ENCODE peak calls at places on chromosome 7, in five cellular contexts. One of them, this sample, is unnamed. For H3K9me3 and H3K4me1, the result is how much of the 10 kb centered on the place peaks cover.

GRCh38 chr7:7565746-7566650 is 686 bp upstream of the MIOS start:
- DNase-seq in H9: peak
- DNase-seq in mesenchymal stem cell: no peak
- DNase-seq in H1: no peak
- DNase-seq in neuronal stem cell: no peak
- DNase-seq in this sample: peak

GRCh38 chr7:34747842-34748241 is 89.8 kb downstream of the NPSR1 start:
- DNase-seq in H9: no peak
- DNase-seq in mesenchymal stem cell: no peak
- DNase-seq in H1: no peak
- DNase-seq in neuronal stem cell: no peak
- DNase-seq in this sample: no peak

GRCh38 chr7:44380831-44381493 is 55.6 kb upstream of the CAMK2B start:
- DNase-seq in H9: peak
- DNase-seq in mesenchymal stem cell: peak
- DNase-seq in H1: no peak
- DNase-seq in neuronal stem cell: no peak
- DNase-seq in this sample: no peak

GRCh38 chr7:149669121-149669818 is 104.1 kb downstream of the ZNF467 start:
- DNase-seq in H9: no peak
- DNase-seq in mesenchymal stem cell: peak
- DNase-seq in H1: no peak
- DNase-seq in neuronal stem cell: no peak
- DNase-seq in this sample: peak

GRCh38 chr7:19772858-19773337 is 519 bp downstream of the TMEM196 start:
- DNase-seq in H9: peak
- DNase-seq in mesenchymal stem cell: peak
- DNase-seq in H1: peak
- DNase-seq in neuronal stem cell: peak
- DNase-seq in this sample: peak

GRCh38 chr7:128347573-128348147 is 4.0 kb upstream of the RBM28 start:
- DNase-seq in H9: peak
- DNase-seq in mesenchymal stem cell: peak
- DNase-seq in H1: no peak
- DNase-seq in neuronal stem cell: peak
- DNase-seq in this sample: peak

GRCh38 chr7:66696774-66697191 is 43.8 kb upstream of the RABGEF1 start:
- DNase-seq in H9: no peak
- DNase-seq in mesenchymal stem cell: peak
- DNase-seq in H1: no peak
- DNase-seq in neuronal stem cell: no peak
- DNase-seq in this sample: no peak

GRCh38 chr7:100247152-100247757 is 27.5 kb downstream of the PVRIG start:
- DNase-seq in H9: peak
- DNase-seq in mesenchymal stem cell: peak
- DNase-seq in H1: peak
- DNase-seq in neuronal stem cell: no peak
- DNase-seq in this sample: peak

GRCh38 chr7:87028636-87029035 is 30.8 kb downstream of the ELAPOR2 start:
- DNase-seq in H9: no peak
- DNase-seq in mesenchymal stem cell: no peak
- DNase-seq in H1: no peak
- DNase-seq in neuronal stem cell: no peak
- DNase-seq in this sample: no peak

GRCh38 chr7:140640727-140641531 is at the start of gene DENND2A:
- DNase-seq in H9: peak
- DNase-seq in mesenchymal stem cell: peak
- DNase-seq in H1: no peak
- DNase-seq in neuronal stem cell: peak
- DNase-seq in this sample: peak

GRCh38 chr7:50665403-50666123 is 100.4 kb upstream of the DDC start:
- DNase-seq in H9: no peak
- DNase-seq in mesenchymal stem cell: peak
- DNase-seq in H1: no peak
- DNase-seq in neuronal stem cell: no peak
- DNase-seq in this sample: no peak

GRCh38 chr7:26337232-26337865 is 45.7 kb downstream of the SNX10 start:
- DNase-seq in H9: no peak
- DNase-seq in mesenchymal stem cell: no peak
- DNase-seq in H1: no peak
- DNase-seq in neuronal stem cell: no peak
- DNase-seq in this sample: no peak

GRCh38 chr7:155497149-155497901 is 39.4 kb downstream of the EN2 start:
- DNase-seq in H9: no peak
- DNase-seq in mesenchymal stem cell: no peak
- DNase-seq in H1: no peak
- DNase-seq in neuronal stem cell: no peak
- DNase-seq in this sample: no peak

GRCh38 chr7:120733143-120733542 is 124.8 kb downstream of the TSPAN12 start:
- DNase-seq in H9: no peak
- DNase-seq in mesenchymal stem cell: peak
- DNase-seq in H1: no peak
- DNase-seq in neuronal stem cell: no peak
- DNase-seq in this sample: peak

GRCh38 chr7:106788637-106789036 is 76.4 kb upstream of the PIK3CG start:
- DNase-seq in H9: no peak
- DNase-seq in mesenchymal stem cell: no peak
- DNase-seq in H1: no peak
- DNase-seq in neuronal stem cell: no peak
- DNase-seq in this sample: no peak

GRCh38 chr7:77417801-77418200 is 1.7 kb upstream of the GSAP start:
- DNase-seq in H9: no peak
- DNase-seq in mesenchymal stem cell: no peak
- DNase-seq in H1: no peak
- DNase-seq in neuronal stem cell: no peak
- DNase-seq in this sample: no peak

GRCh38 chr7:90530263-90530662 is 60.8 kb downstream of the PTTG1IP2 start:
- DNase-seq in H9: no peak
- DNase-seq in mesenchymal stem cell: no peak
- DNase-seq in H1: no peak
- DNase-seq in neuronal stem cell: no peak
- DNase-seq in this sample: no peak

GRCh38 chr7:40057292-40057691 is 77.1 kb downstream of the MPLKIP start:
- DNase-seq in H9: no peak
- DNase-seq in mesenchymal stem cell: no peak
- DNase-seq in H1: no peak
- DNase-seq in neuronal stem cell: no peak
- DNase-seq in this sample: no peak

GRCh38 chr7:66413379-66414114 is 208.4 kb downstream of the TPST1 start:
- DNase-seq in H9: peak
- DNase-seq in mesenchymal stem cell: peak
- DNase-seq in H1: peak
- DNase-seq in neuronal stem cell: peak
- DNase-seq in this sample: peak

GRCh38 chr7:646951-647350 is 79.5 kb upstream of the DNAAF5 start:
- DNase-seq in H9: no peak
- DNase-seq in mesenchymal stem cell: no peak
- DNase-seq in H1: no peak
- DNase-seq in neuronal stem cell: no peak
- DNase-seq in this sample: no peak

GRCh38 chr7:143885951-143886350 is 16.0 kb downstream of the TCAF1 start:
- DNase-seq in H9: no peak
- DNase-seq in mesenchymal stem cell: no peak
- DNase-seq in H1: no peak
- DNase-seq in neuronal stem cell: no peak
- DNase-seq in this sample: no peak

GRCh38 chr7:115548756-115549155 is 481.8 kb downstream of the TFEC start:
- DNase-seq in H9: no peak
- DNase-seq in mesenchymal stem cell: no peak
- DNase-seq in H1: no peak
- DNase-seq in neuronal stem cell: no peak
- DNase-seq in this sample: no peak

GRCh38 chr7:85041599-85042216 is 145.1 kb downstream of the SEMA3D start:
- DNase-seq in H9: peak
- DNase-seq in mesenchymal stem cell: peak
- DNase-seq in H1: no peak
- DNase-seq in neuronal stem cell: peak
- DNase-seq in this sample: peak

GRCh38 chr7:6650086-6650485 is 13.0 kb downstream of the ZNF316 start:
- DNase-seq in H9: no peak
- DNase-seq in mesenchymal stem cell: no peak
- DNase-seq in H1: no peak
- DNase-seq in neuronal stem cell: no peak
- DNase-seq in this sample: no peak

GRCh38 chr7:147376152-147376551 is 1214.4 kb upstream of the C7orf33 start:
- DNase-seq in H9: no peak
- DNase-seq in mesenchymal stem cell: no peak
- DNase-seq in H1: no peak
- DNase-seq in neuronal stem cell: no peak
- DNase-seq in this sample: no peak

GRCh38 chr7:157580324-157580723 is 243.5 kb downstream of the DNAJB6 start:
- DNase-seq in H9: no peak
- DNase-seq in mesenchymal stem cell: no peak
- DNase-seq in H1: no peak
- DNase-seq in neuronal stem cell: no peak
- DNase-seq in this sample: no peak
- H3K9me3 ChIP-seq in H9: under half
- H3K9me3 ChIP-seq in mesenchymal stem cell: under half
- H3K9me3 ChIP-seq in H1: under half
- H3K9me3 ChIP-seq in neuronal stem cell: under half
- H3K9me3 ChIP-seq in this sample: under half

DNA sequence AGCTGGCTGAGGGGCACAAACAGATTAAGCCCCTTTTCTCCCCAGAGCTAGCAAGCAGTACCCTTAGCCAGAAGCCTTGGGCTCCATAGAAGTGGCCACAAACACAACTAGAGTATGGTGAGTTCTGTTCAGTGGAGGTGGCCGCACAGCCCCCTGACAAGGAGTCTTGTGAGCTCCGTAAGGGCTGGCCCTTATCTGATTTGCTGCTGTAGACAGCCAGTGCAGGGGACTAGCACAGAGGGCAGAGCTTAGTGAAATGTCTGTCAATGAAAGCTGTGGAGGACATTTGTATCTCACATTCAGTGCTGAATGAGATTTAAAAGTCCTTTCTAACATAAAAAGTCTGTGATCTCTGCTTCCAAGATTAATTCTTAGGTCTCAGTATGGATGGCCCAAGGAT is 137.3 kb downstream of the AUTS2 start:
- DNase-seq in H9: no peak
- DNase-seq in mesenchymal stem cell: no peak
- DNase-seq in H1: no peak
- DNase-seq in neuronal stem cell: no peak
- DNase-seq in this sample: no peak
- H3K4me1 ChIP-seq in H9: under half
- H3K4me1 ChIP-seq in mesenchymal stem cell: under half
- H3K4me1 ChIP-seq in H1: under half
- H3K4me1 ChIP-seq in neuronal stem cell: under half
- H3K4me1 ChIP-seq in this sample: under half

DNA sequence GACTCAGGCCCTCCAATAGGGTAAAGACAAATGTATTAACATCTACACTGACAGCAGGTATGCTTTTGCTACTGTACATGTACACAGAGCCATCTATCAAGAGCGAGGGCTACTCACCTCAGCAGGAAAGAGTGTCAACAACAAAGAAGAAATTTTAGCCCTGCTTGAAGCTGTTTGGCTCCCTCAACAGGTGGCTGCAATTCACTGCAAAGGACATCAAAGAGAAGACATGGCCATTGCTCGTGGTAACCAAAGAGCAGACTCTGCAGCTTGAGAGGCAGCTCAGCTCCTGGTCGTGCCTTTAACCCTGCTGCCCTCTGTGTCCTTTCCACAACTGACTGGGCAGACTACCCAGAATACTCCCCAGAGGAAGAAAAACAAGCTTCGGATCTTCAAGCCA is 5.1 kb downstream of the AKR1B15 start:
- DNase-seq in H9: peak
- DNase-seq in mesenchymal stem cell: no peak
- DNase-seq in H1: no peak
- DNase-seq in neuronal stem cell: no peak
- DNase-seq in this sample: no peak
- H2BK12ac ChIP-seq in H9: no peak
- H2BK12ac ChIP-seq in mesenchymal stem cell: no peak
- H2BK12ac ChIP-seq in H1: peak
- H2BK12ac ChIP-seq in neuronal stem cell: no peak
- H2BK12ac ChIP-seq in this sample: no peak

GRCh38 chr7:54015251-54015650 is 526.9 kb upstream of the VSTM2A start:
- DNase-seq in H9: no peak
- DNase-seq in mesenchymal stem cell: peak
- DNase-seq in H1: no peak
- DNase-seq in neuronal stem cell: no peak
- DNase-seq in this sample: no peak

GRCh38 chr7:54014765-54015164 is 527.4 kb upstream of the VSTM2A start:
- DNase-seq in H9: no peak
- DNase-seq in mesenchymal stem cell: no peak
- DNase-seq in H1: no peak
- DNase-seq in neuronal stem cell: no peak
- DNase-seq in this sample: no peak
- H3K9me3 ChIP-seq in H9: under half
- H3K9me3 ChIP-seq in mesenchymal stem cell: under half
- H3K9me3 ChIP-seq in H1: under half
- H3K9me3 ChIP-seq in neuronal stem cell: under half
- H3K9me3 ChIP-seq in this sample: under half

GRCh38 chr7:101940830-101941229 is 123.4 kb downstream of the CUX1 start:
- DNase-seq in H9: peak
- DNase-seq in mesenchymal stem cell: peak
- DNase-seq in H1: peak
- DNase-seq in neuronal stem cell: peak
- DNase-seq in this sample: no peak
- H3K4me1 ChIP-seq in H9: under half
- H3K4me1 ChIP-seq in mesenchymal stem cell: under half
- H3K4me1 ChIP-seq in H1: under half
- H3K4me1 ChIP-seq in neuronal stem cell: under half
- H3K4me1 ChIP-seq in this sample: under half